ENCODE peak calls at places on chromosome 12, in eight cellular contexts. One of them, this sample, is unnamed.

GRCh38 chr12:103742349-103742784 is 98.7 kb downstream of the NT5DC3 start:
- DNase-seq in neural progenitor cell: no peak
- DNase-seq in psoas muscle: no peak
- DNase-seq in IMR-90: no peak
- DNase-seq in cardiac muscle cell: peak; percentile 37
- DNase-seq in GM23248: peak; percentile 39
- DNase-seq in H7: no peak
- DNase-seq in lower lobe of right lung: no peak
- DNase-seq in this sample: no peak

GRCh38 chr12:105330938-105331804 is 680 bp downstream of the C12orf75 start:
- DNase-seq in psoas muscle: peak; percentile 46
- DNase-seq in lower lobe of right lung: no peak
- DNase-seq in cardiac muscle cell: no peak
- DNase-seq in GM23248: peak; percentile 78
- DNase-seq in H7: peak; percentile 70
- DNase-seq in neural progenitor cell: peak; percentile 50
- DNase-seq in IMR-90: no peak
- DNase-seq in this sample: peak; percentile 65

GRCh38 chr12:91982946-91983345 is 162.7 kb downstream of the BTG1 start:
- DNase-seq in H7: no peak
- DNase-seq in neural progenitor cell: no peak
- DNase-seq in lower lobe of right lung: no peak
- DNase-seq in IMR-90: peak; percentile 59
- DNase-seq in cardiac muscle cell: no peak
- DNase-seq in psoas muscle: no peak
- DNase-seq in GM23248: no peak
- DNase-seq in this sample: no peak

GRCh38 chr12:6542209-6543009 is 8.1 kb downstream of the GAPDH start:
- DNase-seq in cardiac muscle cell: no peak
- DNase-seq in H7: no peak
- DNase-seq in psoas muscle: no peak
- DNase-seq in GM23248: no peak
- DNase-seq in IMR-90: no peak
- DNase-seq in neural progenitor cell: no peak
- DNase-seq in lower lobe of right lung: no peak
- DNase-seq in this sample: peak; percentile 41

GRCh38 chr12:52969828-52970569 is 21.1 kb downstream of the KRT18 start:
- DNase-seq in H7: no peak
- DNase-seq in psoas muscle: no peak
- DNase-seq in IMR-90: no peak
- DNase-seq in lower lobe of right lung: no peak
- DNase-seq in cardiac muscle cell: no peak
- DNase-seq in neural progenitor cell: no peak
- DNase-seq in GM23248: no peak
- DNase-seq in this sample: no peak

GRCh38 chr12:124852911-124853441 is 10.7 kb downstream of the SCARB1 start:
- DNase-seq in H7: no peak
- DNase-seq in cardiac muscle cell: no peak
- DNase-seq in psoas muscle: no peak
- DNase-seq in GM23248: no peak
- DNase-seq in IMR-90: no peak
- DNase-seq in neural progenitor cell: no peak
- DNase-seq in lower lobe of right lung: no peak
- DNase-seq in this sample: no peak

GRCh38 chr12:62730649-62731377 is 204.1 kb downstream of the PPM1H start:
- DNase-seq in neural progenitor cell: no peak
- DNase-seq in H7: no peak
- DNase-seq in IMR-90: peak; percentile 67
- DNase-seq in psoas muscle: no peak
- DNase-seq in GM23248: peak; percentile 89
- DNase-seq in cardiac muscle cell: peak; percentile 69
- DNase-seq in lower lobe of right lung: no peak
- DNase-seq in this sample: no peak

GRCh38 chr12:49538740-49539403 is at the start of gene KCNH3:
- DNase-seq in IMR-90: peak; percentile 41
- DNase-seq in H7: peak; percentile 96
- DNase-seq in GM23248: peak; percentile 82
- DNase-seq in cardiac muscle cell: peak; percentile 78
- DNase-seq in psoas muscle: peak; percentile 79
- DNase-seq in neural progenitor cell: peak; percentile 87
- DNase-seq in lower lobe of right lung: peak; percentile 89
- DNase-seq in this sample: peak; percentile 91

GRCh38 chr12:33588082-33588712 is 148.6 kb upstream of the SYT10 start:
- DNase-seq in neural progenitor cell: peak; percentile 66
- DNase-seq in IMR-90: no peak
- DNase-seq in psoas muscle: no peak
- DNase-seq in H7: no peak
- DNase-seq in cardiac muscle cell: peak; percentile 87
- DNase-seq in GM23248: peak; percentile 32
- DNase-seq in lower lobe of right lung: no peak
- DNase-seq in this sample: no peak

GRCh38 chr12:103640831-103641230 is 53.8 kb downstream of the STAB2 start:
- DNase-seq in neural progenitor cell: no peak
- DNase-seq in psoas muscle: no peak
- DNase-seq in GM23248: no peak
- DNase-seq in IMR-90: no peak
- DNase-seq in lower lobe of right lung: no peak
- DNase-seq in H7: no peak
- DNase-seq in cardiac muscle cell: no peak
- DNase-seq in this sample: no peak

GRCh38 chr12:57868870-57869609 is 22.5 kb upstream of the CTDSP2 start:
- DNase-seq in lower lobe of right lung: no peak
- DNase-seq in psoas muscle: peak; percentile 56
- DNase-seq in neural progenitor cell: peak; percentile 66
- DNase-seq in IMR-90: no peak
- DNase-seq in cardiac muscle cell: no peak
- DNase-seq in H7: peak; percentile 73
- DNase-seq in GM23248: peak; percentile 73
- DNase-seq in this sample: peak; percentile 73

GRCh38 chr12:16198884-16199283 is 78.6 kb downstream of the SLC15A5 start:
- DNase-seq in lower lobe of right lung: no peak
- DNase-seq in GM23248: no peak
- DNase-seq in IMR-90: no peak
- DNase-seq in neural progenitor cell: peak; percentile 53
- DNase-seq in psoas muscle: no peak
- DNase-seq in cardiac muscle cell: no peak
- DNase-seq in H7: peak; percentile 19
- DNase-seq in this sample: no peak

GRCh38 chr12:19848426-19848825 is 409.1 kb downstream of the AEBP2 start:
- DNase-seq in GM23248: no peak
- DNase-seq in psoas muscle: no peak
- DNase-seq in IMR-90: no peak
- DNase-seq in neural progenitor cell: no peak
- DNase-seq in H7: no peak
- DNase-seq in cardiac muscle cell: peak; percentile 59
- DNase-seq in lower lobe of right lung: no peak
- DNase-seq in this sample: no peak

GRCh38 chr12:110073049-110073831 is 24.9 kb upstream of the C12orf76 start:
- DNase-seq in GM23248: peak; percentile 55
- DNase-seq in psoas muscle: peak; percentile 37
- DNase-seq in neural progenitor cell: no peak
- DNase-seq in H7: peak; percentile 44
- DNase-seq in IMR-90: no peak
- DNase-seq in cardiac muscle cell: no peak
- DNase-seq in lower lobe of right lung: peak; percentile 59
- DNase-seq in this sample: no peak

GRCh38 chr12:63802012-63802608 is 22.4 kb downstream of the RXYLT1 start:
- DNase-seq in lower lobe of right lung: no peak
- DNase-seq in psoas muscle: no peak
- DNase-seq in H7: no peak
- DNase-seq in IMR-90: peak; percentile 25
- DNase-seq in GM23248: peak; percentile 55
- DNase-seq in neural progenitor cell: peak; percentile 24
- DNase-seq in cardiac muscle cell: peak; percentile 48
- DNase-seq in this sample: no peak

GRCh38 chr12:26938660-26939185 is 453 bp downstream of the FGFR1OP2 start:
- DNase-seq in GM23248: peak; percentile 69
- DNase-seq in neural progenitor cell: no peak
- DNase-seq in H7: no peak
- DNase-seq in psoas muscle: no peak
- DNase-seq in lower lobe of right lung: no peak
- DNase-seq in cardiac muscle cell: no peak
- DNase-seq in IMR-90: no peak
- DNase-seq in this sample: no peak

GRCh38 chr12:51118706-51119105 is 35.3 kb upstream of the CSRNP2 start:
- DNase-seq in IMR-90: peak; percentile 84
- DNase-seq in cardiac muscle cell: peak; percentile 7
- DNase-seq in psoas muscle: no peak
- DNase-seq in GM23248: peak; percentile 61
- DNase-seq in H7: no peak
- DNase-seq in neural progenitor cell: no peak
- DNase-seq in lower lobe of right lung: no peak
- DNase-seq in this sample: no peak

GRCh38 chr12:2892246-2892645 is 1.6 kb downstream of the TULP3 start:
- DNase-seq in GM23248: peak; percentile 65
- DNase-seq in lower lobe of right lung: no peak
- DNase-seq in neural progenitor cell: no peak
- DNase-seq in cardiac muscle cell: no peak
- DNase-seq in IMR-90: no peak
- DNase-seq in psoas muscle: no peak
- DNase-seq in H7: no peak
- DNase-seq in this sample: no peak

GRCh38 chr12:75208851-75209781 is 523 bp downstream of the KCNC2 start:
- DNase-seq in H7: peak; percentile 73
- DNase-seq in IMR-90: peak; percentile 18
- DNase-seq in neural progenitor cell: peak; percentile 85
- DNase-seq in cardiac muscle cell: peak; percentile 34
- DNase-seq in GM23248: peak; percentile 51
- DNase-seq in psoas muscle: peak; percentile 11
- DNase-seq in lower lobe of right lung: no peak
- DNase-seq in this sample: peak; percentile 46

GRCh38 chr12:112307219-112308062 is 74.8 kb downstream of the HECTD4 start:
- DNase-seq in lower lobe of right lung: no peak
- DNase-seq in neural progenitor cell: no peak
- DNase-seq in H7: no peak
- DNase-seq in cardiac muscle cell: peak; percentile 51
- DNase-seq in psoas muscle: no peak
- DNase-seq in GM23248: no peak
- DNase-seq in IMR-90: no peak
- DNase-seq in this sample: no peak

GRCh38 chr12:112303799-112304198 is 78.4 kb downstream of the HECTD4 start:
- DNase-seq in IMR-90: no peak
- DNase-seq in lower lobe of right lung: no peak
- DNase-seq in psoas muscle: no peak
- DNase-seq in neural progenitor cell: no peak
- DNase-seq in cardiac muscle cell: no peak
- DNase-seq in GM23248: no peak
- DNase-seq in H7: no peak
- DNase-seq in this sample: no peak

GRCh38 chr12:112304411-112304810 is 77.8 kb downstream of the HECTD4 start:
- DNase-seq in IMR-90: no peak
- DNase-seq in neural progenitor cell: no peak
- DNase-seq in lower lobe of right lung: no peak
- DNase-seq in psoas muscle: no peak
- DNase-seq in GM23248: no peak
- DNase-seq in H7: no peak
- DNase-seq in cardiac muscle cell: no peak
- DNase-seq in this sample: no peak

GRCh38 chr12:112308184-112308583 is 74.0 kb downstream of the HECTD4 start:
- DNase-seq in H7: no peak
- DNase-seq in cardiac muscle cell: no peak
- DNase-seq in lower lobe of right lung: no peak
- DNase-seq in psoas muscle: no peak
- DNase-seq in IMR-90: no peak
- DNase-seq in GM23248: no peak
- DNase-seq in neural progenitor cell: no peak
- DNase-seq in this sample: no peak

DNA sequence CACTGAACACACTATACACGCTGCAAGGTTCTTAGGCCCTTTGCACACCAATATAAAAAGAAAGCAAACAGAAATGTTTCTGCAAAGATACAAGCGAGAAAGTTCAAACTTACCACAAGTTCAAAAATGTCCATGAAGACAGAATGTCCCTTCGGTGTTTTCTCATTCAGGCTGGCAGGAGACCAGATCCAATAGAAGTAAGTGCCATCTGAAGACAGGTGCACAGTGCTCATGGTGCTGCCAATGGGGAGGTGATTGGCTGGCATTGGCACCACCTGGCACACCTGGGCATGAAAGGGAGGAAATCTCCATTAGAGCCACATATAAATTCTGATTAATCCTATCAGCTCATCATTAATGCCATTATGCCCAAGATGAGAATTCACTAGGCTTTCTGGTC is 76.3 kb downstream of the HECTD4 start:
- DNase-seq in IMR-90: no peak
- DNase-seq in H7: no peak
- DNase-seq in lower lobe of right lung: no peak
- DNase-seq in psoas muscle: no peak
- DNase-seq in cardiac muscle cell: no peak
- DNase-seq in GM23248: no peak
- DNase-seq in neural progenitor cell: no peak
- DNase-seq in this sample: no peak
- H3K36me3 ChIP-seq in IMR-90: peaks cover 11% of the 10 kb centered on the region
- H3K36me3 ChIP-seq in H7: no peaks in the 10 kb centered on the region
- H3K36me3 ChIP-seq in lower lobe of right lung: peaks cover 73% of the 10 kb centered on the region
- H3K36me3 ChIP-seq in psoas muscle: no peaks in the 10 kb centered on the region
- H3K36me3 ChIP-seq in cardiac muscle cell: peaks cover 8% of the 10 kb centered on the region
- H3K36me3 ChIP-seq in GM23248: peaks cover 13% of the 10 kb centered on the region
- H3K36me3 ChIP-seq in neural progenitor cell: no peaks in the 10 kb centered on the region
- H3K36me3 ChIP-seq in this sample: no peaks in the 10 kb centered on the region

GRCh38 chr12:65636436-65636835 is 187.8 kb upstream of the HMGA2 start:
- DNase-seq in psoas muscle: no peak
- DNase-seq in cardiac muscle cell: no peak
- DNase-seq in IMR-90: no peak
- DNase-seq in lower lobe of right lung: no peak
- DNase-seq in neural progenitor cell: no peak
- DNase-seq in H7: no peak
- DNase-seq in GM23248: no peak
- DNase-seq in this sample: no peak
- H3K4me3 ChIP-seq in psoas muscle: no peak overlapping the region
- H3K4me3 ChIP-seq in cardiac muscle cell: no peak overlapping the region
- H3K4me3 ChIP-seq in IMR-90: no peak overlapping the region
- H3K4me3 ChIP-seq in lower lobe of right lung: no peak overlapping the region
- H3K4me3 ChIP-seq in neural progenitor cell: no peak overlapping the region
- H3K4me3 ChIP-seq in H7: no peak overlapping the region
- H3K4me3 ChIP-seq in GM23248: no peak overlapping the region
- H3K4me3 ChIP-seq in this sample: no peak overlapping the region

DNA sequence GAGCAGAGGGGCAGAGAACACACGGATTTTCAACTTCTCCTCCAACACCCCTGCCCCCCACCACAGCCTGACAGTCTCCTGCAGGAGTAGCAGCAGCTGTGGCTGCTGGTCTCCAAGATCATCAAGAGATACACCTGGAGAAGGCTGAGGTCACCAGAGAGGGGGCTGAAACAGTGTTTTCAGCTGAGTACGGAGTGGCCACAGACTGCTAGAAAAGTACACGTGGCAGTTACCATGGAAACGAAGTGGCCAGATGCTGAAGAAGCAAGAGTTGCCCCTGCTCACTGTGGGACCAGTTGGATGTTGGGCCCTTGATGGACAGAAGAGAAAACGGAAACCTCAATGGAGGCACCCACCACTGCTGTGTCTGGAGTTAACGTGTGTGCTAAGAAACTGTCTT is 4.9 kb upstream of the DIABLO start:
- DNase-seq in GM23248: no peak
- DNase-seq in psoas muscle: no peak
- DNase-seq in neural progenitor cell: no peak
- DNase-seq in cardiac muscle cell: no peak
- DNase-seq in H7: no peak
- DNase-seq in lower lobe of right lung: no peak
- DNase-seq in IMR-90: no peak
- DNase-seq in this sample: no peak
- H3K36me3 ChIP-seq in GM23248: no peaks in the 10 kb centered on the region
- H3K36me3 ChIP-seq in psoas muscle: peaks cover 2% of the 10 kb centered on the region
- H3K36me3 ChIP-seq in neural progenitor cell: no peaks in the 10 kb centered on the region
- H3K36me3 ChIP-seq in cardiac muscle cell: peaks cover 34% of the 10 kb centered on the region
- H3K36me3 ChIP-seq in H7: peaks cover 3% of the 10 kb centered on the region
- H3K36me3 ChIP-seq in lower lobe of right lung: peaks cover 70% of the 10 kb centered on the region
- H3K36me3 ChIP-seq in IMR-90: peaks cover 23% of the 10 kb centered on the region
- H3K36me3 ChIP-seq in this sample: peaks cover 9% of the 10 kb centered on the region

GRCh38 chr12:12396727-12397126 is 39.8 kb downstream of the BORCS5 start:
- DNase-seq in IMR-90: no peak
- DNase-seq in lower lobe of right lung: no peak
- DNase-seq in cardiac muscle cell: no peak
- DNase-seq in GM23248: no peak
- DNase-seq in psoas muscle: no peak
- DNase-seq in H7: no peak
- DNase-seq in neural progenitor cell: no peak
- DNase-seq in this sample: no peak
- H3K4me3 ChIP-seq in IMR-90: no peak overlapping the region
- H3K4me3 ChIP-seq in lower lobe of right lung: no peak overlapping the region
- H3K4me3 ChIP-seq in cardiac muscle cell: no peak overlapping the region
- H3K4me3 ChIP-seq in GM23248: no peak overlapping the region
- H3K4me3 ChIP-seq in psoas muscle: no peak overlapping the region
- H3K4me3 ChIP-seq in H7: no peak overlapping the region
- H3K4me3 ChIP-seq in neural progenitor cell: no peak overlapping the region
- H3K4me3 ChIP-seq in this sample: no peak overlapping the region

This sample was measured in aorta.